ENCODE peak calls at places on chromosomes 3 and 15, in five cellular contexts. J is HepG2, B is K562, X is SK-N-SH, U is GM12878. A is an unnamed sample.

GRCh38 chr3:179181993-179182551 is 33.9 kb downstream of the PIK3CA start:
- DNase-seq in X (no peak), B (no peak), U (no peak), J (no peak), A (no peak)

GRCh38 chr3:172848910-172849309 is 98.4 kb downstream of the ECT2 start:
- DNase-seq in U (no peak), J (no peak), X (no peak), B (no peak), A (no peak)

GRCh38 chr3:177374323-177374722 is 177.0 kb upstream of the TBL1XR1 start:
- DNase-seq in X (no peak), J (no peak), U (no peak), B (no peak), A (no peak)

GRCh38 chr15:44340410-44340809 is 51.9 kb downstream of the GOLM2 start:
- DNase-seq in U (no peak), J (no peak), X (no peak), B (no peak), A (no peak)

GRCh38 chr3:59535791-59536221 is 486.0 kb upstream of the CFAP20DC start:
- DNase-seq in X (peak), U (no peak), J (no peak), B (no peak), A (no peak)

GRCh38 chr15:57703387-57703786 is 3.1 kb upstream of the POLR2M start:
- DNase-seq in B (no peak), U (no peak), J (no peak), X (no peak), A (no peak)

GRCh38 chr15:101303408-101303807 is 8.4 kb upstream of the SNRPA1 start:
- DNase-seq in X (no peak), B (no peak), U (no peak), J (no peak), A (no peak)

GRCh38 chr15:83695901-83696425 is 42.0 kb downstream of the ADAMTSL3 start:
- DNase-seq in J (no peak), B (no peak), U (no peak), X (no peak), A (no peak)

GRCh38 chr15:29115093-29115991 is 154.3 kb downstream of the NSMCE3 start:
- DNase-seq in X (peak), B (peak), J (no peak), U (no peak), A (no peak)

GRCh38 chr3:198079771-198080520 is 119.9 kb downstream of the LMLN start:
- DNase-seq in U (no peak), J (no peak), B (peak), X (no peak), A (peak)

GRCh38 chr3:105752791-105753415 is 115.9 kb downstream of the CBLB start:
- DNase-seq in U (no peak), J (no peak), B (no peak), X (peak), A (no peak)

GRCh38 chr3:79976466-79976865 is 208.7 kb upstream of the ROBO1 start:
- DNase-seq in U (no peak), J (no peak), B (no peak), X (no peak), A (no peak)

GRCh38 chr3:42497009-42497731 is 5.3 kb upstream of the VIPR1 start:
- DNase-seq in X (no peak), B (no peak), J (peak), U (no peak), A (peak)

GRCh38 chr3:74106882-74107281 is 482.1 kb upstream of the PDZRN3 start:
- DNase-seq in X (no peak), B (no peak), U (no peak), J (no peak), A (no peak)

GRCh38 chr3:12287727-12288465 is 974 bp upstream of the PPARG start:
- DNase-seq in X (peak), U (no peak), B (no peak), J (no peak), A (no peak)

GRCh38 chr3:185932213-185932612 is 5.6 kb downstream of the TRA2B start:
- DNase-seq in J (no peak), B (no peak), X (no peak), U (no peak), A (no peak)
- TF ChIP-seq REST in J (no peak), B (no peak), X (no peak), U (no peak), A (no peak)

GRCh38 chr3:99199021-99199420 is 297.5 kb upstream of the DCBLD2 start:
- DNase-seq in B (no peak), U (no peak), J (no peak), X (no peak), A (no peak)
- TF ChIP-seq YY1 in B (no peak), U (no peak), J (no peak), X (no peak), A (no peak)

GRCh38 chr3:156702367-156702766 is 28.0 kb downstream of the TIPARP start:
- DNase-seq in U (no peak), X (no peak), B (no peak), J (no peak), A (no peak)
- TF ChIP-seq REST in U (no peak), X (no peak), B (no peak), J (no peak), A (no peak)

DNA sequence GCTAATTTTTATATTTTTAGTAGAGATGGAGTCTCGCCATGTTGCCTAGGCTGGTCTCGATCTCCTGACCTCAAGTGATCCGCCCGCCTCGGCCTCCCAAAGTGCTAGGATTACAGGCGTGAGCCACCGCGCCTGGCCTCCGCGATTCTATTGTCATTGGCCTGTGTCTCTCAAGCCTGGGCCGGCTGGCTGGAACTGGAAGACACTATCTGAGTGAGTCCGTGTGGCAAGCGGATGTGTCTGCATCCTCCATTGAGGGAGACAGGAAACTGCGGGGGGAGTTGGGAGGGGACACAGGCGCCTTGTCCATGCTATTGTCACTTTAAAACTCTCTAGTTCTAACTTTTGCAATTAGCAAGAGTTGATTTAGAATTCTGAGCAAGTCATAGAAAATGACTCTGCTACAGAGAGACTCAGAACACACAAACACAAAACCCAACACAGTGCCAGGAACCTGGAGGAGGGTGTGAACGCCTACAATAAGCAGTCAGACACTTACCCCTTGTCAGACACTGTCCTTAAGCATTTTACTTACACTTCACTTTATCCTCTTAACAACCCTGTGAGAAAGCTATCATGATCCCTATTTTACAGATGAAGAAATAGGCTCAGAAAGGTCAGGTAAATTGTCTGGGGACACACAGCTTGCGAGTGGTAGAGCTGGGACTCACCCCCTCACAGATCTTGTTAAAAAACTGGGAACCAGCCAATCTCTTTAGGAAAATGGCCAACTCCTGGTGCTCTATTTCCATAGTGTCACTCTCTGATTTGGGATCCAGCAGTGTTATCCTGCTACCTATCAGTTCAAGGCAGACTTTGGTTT is 38.7 kb downstream of the ANP32A start:
- DNase-seq in U (no peak), J (no peak), B (no peak), X (no peak), A (no peak)
- TF ChIP-seq YY1 in U (no peak), J (no peak), B (no peak), X (no peak), A (no peak)